ENCODE peak calls at places on chromosomes 4 and X, in four cellular contexts. V, M, B and P are unnamed samples.

GRCh38 chrX:153600921-153601320 is 2.0 kb upstream of the CCNQ start:
- DNase-seq in V (no peak), M (no peak), B (no peak), P (no peak)

GRCh38 chr4:79049840-79050520 is 110.7 kb upstream of the PAQR3 start:
- DNase-seq in V (peak; percentile 77), M (no peak), B (no peak), P (no peak)

GRCh38 chr4:48033825-48034413 is 17.3 kb downstream of the NIPAL1 start:
- DNase-seq in B (peak; percentile 52), M (no peak), V (no peak), P (peak; percentile 55)

GRCh38 chrX:106921637-106922036 is 1.4 kb downstream of the CLDN2 start:
- DNase-seq in B (no peak), M (no peak), V (no peak), P (no peak)

GRCh38 chr4:15931451-15932210 is 6.9 kb downstream of the FGFBP1 start:
- DNase-seq in M (no peak), B (no peak), V (no peak), P (no peak)

GRCh38 chrX:134287356-134287755 is 50.4 kb downstream of the CCDC160 start:
- DNase-seq in V (no peak), B (no peak), M (no peak), P (no peak)

GRCh38 chr4:93199492-93199891 is 629.1 kb upstream of the ATOH1 start:
- DNase-seq in M (peak; percentile 21), B (no peak), V (peak; percentile 37), P (no peak)

GRCh38 chr4:12963912-12964311 is 520.2 kb downstream of the RAB28 start:
- DNase-seq in B (no peak), M (no peak), V (no peak), P (no peak)

GRCh38 chrX:19931146-19931545 is 43.7 kb upstream of the SH3KBP1 start:
- DNase-seq in V (no peak), B (no peak), M (no peak), P (no peak)

GRCh38 chr4:154230091-154230490 is 261.5 kb downstream of the DCHS2 start:
- DNase-seq in V (no peak), M (no peak), B (no peak), P (no peak)

GRCh38 chr4:147927377-147928137 is 195.7 kb downstream of the ARHGAP10 start:
- DNase-seq in M (peak; percentile 64), B (no peak), V (no peak), P (no peak)

GRCh38 chrX:103878466-103879151 is 46.6 kb upstream of the RAB9B start:
- DNase-seq in V (no peak), M (peak; percentile 14), B (no peak), P (no peak)

GRCh38 chrX:123959281-123960063 is 2.0 kb upstream of the STAG2 start:
- DNase-seq in M (peak; percentile 61), B (peak; percentile 49), V (peak; percentile 62), P (peak; percentile 35)

GRCh38 chr4:42519803-42520417 is 122.6 kb downstream of the SHISA3 start:
- DNase-seq in M (peak; percentile 26), V (peak; percentile 37), B (peak; percentile 57), P (no peak)

GRCh38 chr4:71550220-71551190 is 211.7 kb downstream of the SLC4A4 start:
- DNase-seq in V (no peak), M (no peak), B (no peak), P (no peak)

GRCh38 chr4:45453258-45453841 is 670.5 kb downstream of the GABRG1 start:
- DNase-seq in M (no peak), V (no peak), B (no peak), P (no peak)

GRCh38 chr4:56655209-56655626 is 25.9 kb downstream of the HOPX start:
- DNase-seq in B (no peak), M (peak; percentile 41), V (no peak), P (no peak)

GRCh38 chrX:100599456-100599855 is 14.7 kb downstream of the TNMD start:
- DNase-seq in V (no peak), B (no peak), M (no peak), P (no peak)

GRCh38 chr4:141180991-141181760 is 39.5 kb upstream of the ZNF330 start:
- DNase-seq in B (no peak), M (no peak), V (no peak), P (no peak)

GRCh38 chrX:136906921-136907510 is 26.5 kb upstream of the RBMX start:
- DNase-seq in B (peak; percentile 38), V (no peak), M (no peak), P (no peak)

GRCh38 chrX:145673851-145674250 is 143.8 kb upstream of the SLITRK2 start:
- DNase-seq in B (no peak), M (no peak), V (no peak), P (no peak)

GRCh38 chrX:37314526-37314925 is 34.6 kb upstream of the PRRG1 start:
- DNase-seq in B (no peak), M (no peak), V (no peak), P (no peak)

GRCh38 chr4:69167300-69167699 is 47.2 kb downstream of the UGT2B11 start:
- DNase-seq in M (no peak), B (no peak), V (no peak), P (peak; percentile 2)

GRCh38 chr4:109648997-109649575 is 54.2 kb downstream of the CASP6 start:
- DNase-seq in V (no peak), M (no peak), B (no peak), P (no peak)

GRCh38 chr4:128338634-128339355 is 51.2 kb upstream of the PGRMC2 start:
- DNase-seq in M (no peak), B (no peak), V (no peak), P (no peak)

GRCh38 chr4:72430050-72430449 is 139.0 kb downstream of the ADAMTS3 start:
- DNase-seq in B (no peak), M (peak; percentile 63), V (no peak), P (no peak)

DNA sequence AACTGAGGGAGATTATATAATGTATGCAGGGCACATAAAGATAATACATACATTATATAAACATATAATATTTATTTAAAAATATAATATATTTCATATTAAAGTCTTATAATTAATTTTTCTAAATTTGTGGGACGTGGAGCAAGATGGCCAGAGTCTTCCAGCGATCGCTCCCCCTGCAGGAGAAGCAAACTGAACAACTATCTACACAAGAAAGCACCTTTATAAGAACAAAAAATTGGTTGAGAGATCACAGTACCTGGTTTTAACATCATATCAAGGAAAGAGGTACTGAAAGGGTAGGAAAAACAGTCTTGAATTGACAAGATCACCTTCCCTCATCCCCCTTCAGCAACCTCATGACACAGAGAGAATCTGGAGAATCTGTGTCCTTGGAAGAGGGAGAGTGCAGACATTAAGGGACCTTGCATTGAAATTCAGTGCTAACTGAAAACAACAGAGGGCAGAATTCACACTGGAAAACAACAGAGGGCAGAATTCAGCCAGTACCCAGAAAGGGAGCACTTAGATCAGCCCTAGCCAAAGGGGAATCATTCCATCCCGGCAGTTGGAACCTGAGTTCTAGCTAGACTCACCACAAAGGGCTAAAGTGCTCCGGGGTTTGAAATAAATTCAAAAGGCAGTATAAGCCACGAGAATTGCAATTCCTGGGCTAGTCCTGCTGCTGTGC is 262.5 kb upstream of the NDST3 start:
- DNase-seq in V (no peak), M (no peak), B (no peak), P (no peak)
- TF ChIP-seq CTCF in V (no peak), M (no peak), B (no peak), P (no peak)

DNA sequence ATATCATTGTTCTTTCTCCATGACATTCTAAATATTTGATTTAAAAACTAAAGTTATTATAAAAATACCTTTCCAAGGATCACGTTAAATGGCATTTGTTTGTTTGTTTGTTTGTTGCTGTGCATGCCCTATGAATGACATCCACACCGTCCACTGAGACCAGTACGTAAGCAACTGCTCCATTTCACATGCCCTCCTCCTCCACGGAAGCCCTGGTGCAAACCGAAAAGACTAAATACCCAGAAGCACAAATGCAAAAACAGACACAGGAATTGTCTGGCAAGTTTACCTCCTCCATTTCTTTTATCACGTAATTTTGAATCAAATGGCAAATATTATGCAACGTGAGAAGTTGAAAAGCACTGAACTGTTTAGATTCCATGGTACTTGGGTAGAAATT is 23.6 kb downstream of the IRF2 start:
- DNase-seq in M (no peak), V (no peak), B (no peak), P (no peak)
- H3K4me3 ChIP-seq in M (no peak overlapping the region), V (no peak overlapping the region), B (no peak overlapping the region), P (no peak overlapping the region)

DNA sequence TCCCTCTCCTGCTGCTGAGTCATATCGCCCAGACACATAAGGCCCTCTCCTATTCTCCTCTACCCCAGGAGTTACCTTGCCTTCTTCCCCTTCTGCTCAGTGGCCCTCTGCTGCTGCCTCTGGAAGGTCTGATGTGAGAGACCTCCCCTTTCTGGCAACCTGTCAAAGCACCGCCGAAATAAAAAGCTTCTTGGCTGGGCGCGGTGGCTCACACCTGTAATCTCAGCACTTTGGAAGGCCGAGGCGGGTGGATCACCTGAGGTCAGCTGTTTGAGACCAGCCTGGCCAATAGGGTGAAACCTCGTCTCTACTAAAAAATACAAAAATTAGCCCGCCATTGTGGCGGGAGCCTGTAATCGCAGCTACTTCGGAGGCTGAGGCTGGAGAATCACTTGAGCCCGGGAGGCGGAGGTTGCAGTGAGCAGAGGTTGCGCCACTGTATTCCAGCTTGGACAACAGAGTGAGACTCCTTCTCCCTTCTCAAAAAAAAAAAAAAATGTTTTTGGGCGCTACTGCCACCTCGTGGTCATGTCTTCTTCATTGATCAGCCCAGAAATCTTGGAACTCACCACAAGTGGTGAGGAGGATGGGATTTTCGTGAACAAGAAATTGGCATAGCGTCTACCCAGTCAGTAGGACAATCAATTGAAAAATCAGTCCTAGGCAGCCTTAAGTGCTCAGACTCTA is 8.6 kb upstream of the ZXDA start:
- DNase-seq in B (peak; percentile 32), M (peak; percentile 18), V (no peak), P (no peak)
- TF ChIP-seq CTCF in B (peak; percentile 52), M (peak; percentile 55), V (peak; percentile 51), P (peak; percentile 60)

GRCh38 chr4:38574559-38575333 is 89.3 kb upstream of the KLF3 start:
- DNase-seq in V (peak; percentile 63), B (no peak), M (no peak), P (no peak)
- H3K4me3 ChIP-seq in V (peak overlapping the region; percentile 50), B (no peak overlapping the region), M (no peak overlapping the region), P (no peak overlapping the region)

DNA sequence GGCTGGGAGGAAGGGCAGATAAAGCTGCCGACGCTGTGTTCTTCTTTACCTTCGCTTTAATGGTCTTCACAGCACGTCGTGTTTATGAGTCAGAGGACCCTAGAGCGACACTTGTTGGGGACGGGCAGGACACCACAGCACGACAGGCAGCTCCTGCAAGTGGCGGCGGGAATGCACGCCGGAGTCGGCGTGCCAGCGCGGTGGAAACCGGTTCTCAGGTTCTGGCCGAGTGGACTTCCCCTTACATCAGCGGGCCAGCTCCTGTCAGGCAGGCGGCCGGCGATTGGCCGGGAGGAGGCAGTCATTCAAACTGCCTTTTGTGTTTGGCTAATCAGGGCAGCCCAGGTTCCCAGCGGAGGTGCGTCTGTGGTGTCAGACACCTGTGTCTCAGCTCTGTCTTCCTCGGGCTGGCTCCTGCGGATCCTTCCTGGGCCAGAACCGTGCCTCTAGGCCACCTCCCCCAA is 150.9 kb downstream of the SHROOM3 start:
- DNase-seq in B (peak; percentile 95), V (peak; percentile 95), M (peak; percentile 79), P (peak; percentile 51)
- TF ChIP-seq CTCF in B (peak; percentile 18), V (no peak), M (peak; percentile 22), P (peak; percentile 26)

DNA sequence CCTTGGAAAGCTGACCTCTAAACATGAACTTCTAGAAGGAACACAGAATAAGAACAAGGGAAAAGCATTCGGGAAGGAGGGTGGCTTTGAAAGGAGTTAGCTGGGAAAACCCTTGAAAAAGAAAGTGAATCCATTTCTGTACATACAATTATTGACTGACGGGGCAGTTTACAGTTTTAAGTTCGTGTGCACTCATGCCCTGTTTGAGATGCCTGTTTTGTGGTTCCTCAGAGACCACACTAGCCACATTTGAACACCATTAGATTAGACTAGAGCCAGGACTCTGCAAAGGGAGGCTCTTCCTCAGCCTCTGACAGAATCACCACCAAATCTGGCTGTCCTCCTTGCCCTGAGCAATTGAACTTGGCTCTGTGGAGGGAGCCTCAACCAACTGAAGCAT is 158.3 kb downstream of the PALLD start:
- DNase-seq in V (no peak), M (no peak), B (no peak), P (no peak)
- H3K4me3 ChIP-seq in V (no peak overlapping the region), M (no peak overlapping the region), B (peak overlapping the region; percentile 28), P (no peak overlapping the region)